ENCODE peak calls at places on chromosomes 6 and 20, in five cellular contexts. S is choroid plexus epithelial cell, U is WTC11, E is transverse colon, Q is fibroblast of mammary gland. T is an unnamed sample.

GRCh38 chr6:131949615-131949908 is 1.6 kb downstream of the CCN2 start:
- DNase-seq in S (peak), U (no peak), E (no peak), Q (peak), T (no peak)

GRCh38 chr6:75409286-75409685 is 84.3 kb downstream of the FILIP1 start:
- DNase-seq in S (no peak), U (no peak), E (no peak), Q (peak), T (no peak)

GRCh38 chr20:19888269-19888669 is 128.9 kb upstream of the NAA20 start:
- DNase-seq in S (no peak), U (no peak), E (peak), Q (no peak), T (no peak)

GRCh38 chr6:80769101-80769500 is 662.6 kb downstream of the BCKDHB start:
- DNase-seq in S (peak), U (no peak), E (no peak), Q (peak), T (no peak)

GRCh38 chr6:154474636-154475428 is 35.7 kb downstream of the CNKSR3 start:
- DNase-seq in S (peak), U (no peak), E (no peak), Q (peak), T (no peak)

GRCh38 chr6:3317741-3318211 is 59.0 kb downstream of the PSMG4 start:
- DNase-seq in S (no peak), U (no peak), E (no peak), Q (peak), T (no peak)

GRCh38 chr6:144896876-144897275 is 611.7 kb downstream of the UTRN start:
- DNase-seq in S (no peak), U (no peak), E (no peak), Q (no peak), T (no peak)

GRCh38 chr6:75932067-75932466 is 140.4 kb downstream of the IMPG1 start:
- DNase-seq in S (peak), U (peak), E (no peak), Q (peak), T (peak)

GRCh38 chr6:34143884-34144580 is 1.9 kb downstream of the GRM4 start:
- DNase-seq in S (no peak), U (peak), E (no peak), Q (no peak), T (peak)

GRCh38 chr6:104943781-104944180 is 13.1 kb upstream of the LIN28B start:
- DNase-seq in S (peak), U (no peak), E (no peak), Q (peak), T (no peak)

GRCh38 chr6:21845018-21845417 is 251.5 kb downstream of the SOX4 start:
- DNase-seq in S (no peak), U (no peak), E (no peak), Q (no peak), T (no peak)

GRCh38 chr6:100346203-100346602 is 118.5 kb downstream of the SIM1 start:
- DNase-seq in S (peak), U (no peak), E (no peak), Q (no peak), T (no peak)

GRCh38 chr6:132590362-132590761 is 821 bp upstream of the TAAR5 start:
- DNase-seq in S (no peak), U (no peak), E (no peak), Q (no peak), T (no peak)

GRCh38 chr6:46411798-46412197 is 79.5 kb downstream of the RCAN2 start:
- DNase-seq in S (no peak), U (no peak), E (no peak), Q (no peak), T (no peak)

GRCh38 chr6:46410330-46410953 is 80.8 kb downstream of the RCAN2 start:
- DNase-seq in S (peak), U (no peak), E (no peak), Q (peak), T (peak)

GRCh38 chr6:46414398-46414797 is 76.9 kb downstream of the RCAN2 start:
- DNase-seq in S (no peak), U (no peak), E (no peak), Q (no peak), T (no peak)

GRCh38 chr6:46407785-46408530 is 83.3 kb downstream of the RCAN2 start:
- DNase-seq in S (no peak), U (no peak), E (no peak), Q (peak), T (no peak)

DNA sequence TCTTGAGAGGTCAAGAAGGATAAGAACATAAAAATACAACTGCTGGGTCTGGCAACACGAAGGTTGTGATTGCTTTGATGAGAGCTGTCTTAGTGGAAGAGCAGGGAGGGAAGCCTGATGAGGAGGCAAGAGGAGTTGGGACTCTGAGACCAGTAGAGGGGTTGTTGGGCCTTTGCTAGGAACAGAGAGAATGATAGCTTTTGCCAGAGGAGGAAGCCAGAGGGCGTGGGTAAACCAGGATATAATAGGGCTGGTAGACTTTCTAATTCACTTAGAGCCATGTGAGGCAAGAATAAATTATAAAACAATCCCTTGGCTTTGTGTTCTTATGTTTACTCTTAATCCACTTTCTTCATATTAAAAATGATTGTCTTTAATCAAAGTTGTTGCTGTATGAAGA is 78.6 kb downstream of the RCAN2 start:
- DNase-seq in S (no peak), U (no peak), E (no peak), Q (no peak), T (no peak)
- TF ChIP-seq CTCF in S (no peak), U (no peak), E (no peak), Q (no peak), T (no peak)

DNA sequence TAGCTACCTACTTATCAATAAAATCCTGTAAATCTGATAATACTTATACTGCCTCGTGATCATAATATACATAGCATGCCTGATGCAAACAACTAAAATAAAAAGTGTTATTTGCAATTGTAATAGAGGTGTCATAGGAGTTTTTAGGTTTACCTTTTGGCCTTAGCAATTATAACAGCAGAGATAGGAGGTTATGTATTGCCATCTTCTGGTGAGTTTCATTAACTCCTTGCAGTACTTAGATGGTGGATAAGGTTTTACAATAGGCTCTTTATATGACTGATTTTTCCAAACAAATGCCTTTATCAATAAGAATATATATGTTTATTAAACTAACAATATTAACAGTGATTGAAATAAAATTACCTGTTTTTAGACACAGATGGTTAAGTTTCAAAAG is 27.8 kb upstream of the MYCT1 start:
- DNase-seq in S (peak), U (no peak), E (no peak), Q (peak), T (no peak)
- TF ChIP-seq CTCF in S (peak), U (no peak), E (no peak), Q (peak), T (no peak)

DNA sequence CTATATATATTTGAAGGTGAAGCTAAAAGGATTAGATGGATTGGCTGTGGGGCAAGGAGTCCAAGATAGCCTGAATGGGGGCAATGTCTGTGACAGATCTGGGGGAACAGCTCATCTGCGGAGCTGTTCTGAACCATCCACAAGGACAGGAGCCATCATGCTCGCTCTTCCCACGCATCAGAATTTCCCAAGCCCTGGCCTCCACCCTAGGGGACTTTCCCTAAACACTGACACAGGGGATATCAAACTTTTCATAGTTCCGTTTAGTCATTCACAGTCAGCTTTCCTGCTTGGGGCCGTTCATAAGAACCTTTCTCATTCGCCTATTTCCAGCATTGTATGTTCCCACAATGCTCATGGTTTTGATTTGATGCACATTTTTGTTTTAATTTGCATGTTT is 37.6 kb upstream of the CCN6 start:
- DNase-seq in S (peak), U (no peak), E (no peak), Q (peak), T (no peak)
- TF ChIP-seq CTCF in S (no peak), U (no peak), E (no peak), Q (no peak), T (no peak)

DNA sequence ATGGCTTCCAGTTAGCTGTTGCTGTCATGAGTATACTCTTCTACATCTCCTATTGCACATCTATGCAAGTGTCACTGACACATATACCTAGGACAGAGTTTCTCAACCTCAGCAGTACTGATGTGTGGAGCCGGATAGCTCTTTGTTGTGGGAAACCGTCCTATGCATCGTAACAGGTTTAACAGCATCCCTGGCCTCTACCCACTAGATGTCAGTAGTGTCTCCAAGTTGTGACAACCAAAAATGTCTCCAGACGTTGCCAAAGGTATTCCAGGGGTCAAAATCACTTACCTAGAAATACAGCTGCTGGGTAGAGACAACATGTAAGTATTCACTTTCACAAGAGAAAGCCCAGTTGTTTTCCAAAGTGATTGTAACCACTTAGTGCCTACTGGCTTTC is 637.6 kb downstream of the RNF144B start:
- DNase-seq in S (peak), U (peak), E (no peak), Q (peak), T (peak)
- TF ChIP-seq CTCF in S (peak), U (peak), E (peak), Q (peak), T (no peak)

GRCh38 chr6:120378582-120379220 is 955.6 kb downstream of the TBC1D32 start:
- DNase-seq in S (peak), U (no peak), E (no peak), Q (peak), T (no peak)
- TF ChIP-seq CTCF in S (no peak), U (peak), E (peak), Q (peak), T (peak)

GRCh38 chr6:125759184-125759902 is 9.9 kb downstream of the HEY2 start:
- DNase-seq in S (no peak), U (peak), E (no peak), Q (no peak), T (no peak)
- TF ChIP-seq CTCF in S (peak), U (peak), E (no peak), Q (no peak), T (no peak)

DNA sequence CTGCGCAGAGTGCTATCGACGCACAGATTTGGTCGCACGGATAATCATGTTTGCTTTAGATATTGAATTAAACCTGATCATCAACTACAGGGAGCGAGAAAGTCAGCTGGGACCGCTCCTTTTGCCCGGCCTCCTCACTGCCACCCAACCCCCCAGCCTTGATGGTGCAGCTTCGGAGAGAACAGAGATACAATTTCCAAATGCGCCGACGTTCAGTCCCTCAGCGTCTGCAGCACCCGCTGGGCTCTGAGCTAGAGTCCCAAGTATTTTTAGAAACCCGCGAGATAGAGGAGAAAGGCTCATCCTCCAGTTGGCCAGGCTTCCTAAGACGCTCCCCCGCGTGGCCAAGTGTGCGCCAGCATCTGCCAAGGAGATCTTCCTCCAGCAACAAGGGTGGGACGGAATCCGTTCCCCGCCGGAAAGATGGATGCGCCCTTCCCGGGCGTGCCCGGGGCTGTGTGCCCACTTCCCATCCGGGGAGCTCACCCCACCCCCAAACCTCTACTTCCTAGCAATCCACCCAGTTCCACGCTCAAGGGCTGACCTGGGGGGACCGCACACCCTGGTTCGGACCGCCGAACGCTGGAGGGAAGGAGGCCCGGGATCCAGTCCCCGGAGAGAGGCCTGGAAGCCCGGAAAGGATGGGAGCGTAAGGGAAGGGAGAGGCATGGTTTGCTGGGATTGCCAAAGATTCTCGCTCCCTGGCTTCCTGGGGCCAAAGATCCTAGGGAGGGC is 4.1 kb downstream of the NKX2-2 start:
- DNase-seq in S (peak), U (peak), E (no peak), Q (peak), T (no peak)
- TF ChIP-seq CTCF in S (peak), U (no peak), E (no peak), Q (peak), T (no peak)

DNA sequence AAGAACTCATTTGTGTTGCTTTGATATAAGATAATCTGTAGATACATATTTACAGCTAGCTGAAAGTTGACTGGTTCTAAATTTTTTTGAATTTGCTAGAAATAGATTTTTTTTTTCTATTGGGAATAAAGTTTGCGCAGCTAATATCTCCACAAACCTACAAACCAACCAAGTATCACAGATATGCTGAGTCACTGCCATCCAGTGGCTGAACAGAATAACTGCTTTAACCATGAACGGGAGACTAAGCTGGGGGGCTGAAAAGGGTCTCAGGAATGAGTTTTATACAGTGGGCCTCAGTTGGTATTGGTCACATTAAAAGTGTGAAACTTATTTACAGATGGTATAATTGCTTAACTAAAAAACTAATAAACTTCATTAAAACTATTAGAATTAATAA is 326.7 kb upstream of the CNR1 start:
- DNase-seq in S (peak), U (no peak), E (no peak), Q (peak), T (peak)
- TF ChIP-seq CTCF in S (peak), U (no peak), E (no peak), Q (peak), T (peak)

T was measured in Calu3.